ENCODE peak calls at places on chromosomes 16 and 17, in five cellular contexts. A is glutamatergic neuron; S is GM04504; M is stimulated activated CD4-positive, alpha-beta T cell treated with anti-CD3 and anti-CD28 coated beads, Interleukin-12 subunit alpha, Interleukin-12 subunit beta, amount 100 ng/mL, for 48 hours; V is HT1080. U is an unnamed sample.

GRCh38 chr16:17374668-17375255 is 96.0 kb downstream of the XYLT1 start:
- DNase-seq in M (no peak), S (no peak), V (no peak), A (no peak), U (no peak)

GRCh38 chr16:86697715-86698114 is 119.4 kb downstream of the FOXL1 start:
- DNase-seq in M (no peak), V (peak; percentile 53), A (no peak), S (no peak), U (peak; percentile 39)

GRCh38 chr17:19546289-19547065 is 12.8 kb downstream of the SLC47A1 start:
- DNase-seq in M (no peak), S (no peak), V (no peak), A (no peak), U (no peak)

GRCh38 chr16:1614226-1615102 is 2.3 kb downstream of the CRAMP1 start:
- DNase-seq in S (no peak), V (no peak), A (peak; percentile 54), M (no peak), U (no peak)

GRCh38 chr17:58331815-58332719 is 3.5 kb upstream of the TSPOAP1 start:
- DNase-seq in S (no peak), V (no peak), M (peak; percentile 89), A (peak; percentile 10), U (no peak)

GRCh38 chr17:43444223-43445008 is 39.4 kb upstream of the DHX8 start:
- DNase-seq in M (no peak), V (no peak), S (no peak), A (no peak), U (no peak)

GRCh38 chr17:43671075-43671692 is 9.5 kb upstream of the MEOX1 start:
- DNase-seq in S (peak; percentile 78), V (no peak), A (no peak), M (no peak), U (no peak)

GRCh38 chr16:56977256-56977655 is 12.1 kb upstream of the NLRC5 start:
- DNase-seq in M (no peak), A (no peak), S (no peak), V (no peak), U (no peak)

GRCh38 chr17:5364156-5364555 is 55.3 kb downstream of the NUP88 start:
- DNase-seq in S (peak; percentile 33), V (peak; percentile 11), M (no peak), A (no peak), U (no peak)

GRCh38 chr17:38702166-38702899 is 2.7 kb upstream of the MLLT6 start:
- DNase-seq in M (peak; percentile 71), V (peak; percentile 81), S (peak; percentile 69), A (peak; percentile 82), U (no peak)

GRCh38 chr17:54901230-54901847 is 687 bp downstream of the TOM1L1 start:
- DNase-seq in A (no peak), V (peak; percentile 1), M (no peak), S (peak; percentile 34), U (no peak)

GRCh38 chr16:50928065-50928464 is 186.2 kb downstream of the CYLD start:
- DNase-seq in A (no peak), S (no peak), V (no peak), M (no peak), U (no peak)

GRCh38 chr16:57814896-57815295 is 12.6 kb upstream of the KIFC3 start:
- DNase-seq in A (no peak), S (no peak), V (no peak), M (no peak), U (no peak)

GRCh38 chr17:8162232-8162996 is at the start of gene VAMP2:
- DNase-seq in V (peak; percentile 45), M (no peak), S (peak; percentile 38), A (no peak), U (no peak)

GRCh38 chr17:55726440-55726839 is 3.8 kb upstream of the TMEM100 start:
- DNase-seq in V (peak; percentile 47), S (peak; percentile 88), A (no peak), M (no peak), U (peak; percentile 99)

GRCh38 chr16:27628216-27628945 is 78.4 kb downstream of the KATNIP start:
- DNase-seq in A (no peak), V (no peak), S (no peak), M (no peak), U (no peak)

GRCh38 chr17:41324180-41325075 is 8.9 kb upstream of the KRTAP17-1 start:
- DNase-seq in V (no peak), M (no peak), S (no peak), A (no peak), U (no peak)

GRCh38 chr16:21702259-21702658 is 38.5 kb downstream of the OTOA start:
- DNase-seq in S (no peak), M (no peak), V (no peak), A (no peak), U (no peak)

GRCh38 chr17:1107777-1108559 is 71.8 kb downstream of the ABR start:
- DNase-seq in M (no peak), S (no peak), A (no peak), V (peak; percentile 32), U (no peak)

GRCh38 chr16:3158498-3159314 is 23.9 kb downstream of the ZNF213 start:
- DNase-seq in S (peak; percentile 62), A (peak; percentile 63), M (peak; percentile 72), V (peak; percentile 93), U (no peak)

GRCh38 chr17:34665803-34666763 is 86.7 kb downstream of the TMEM132E start:
- DNase-seq in A (no peak), S (no peak), V (no peak), M (no peak), U (no peak)

GRCh38 chr17:1365445-1366039 is 34.5 kb downstream of the YWHAE start:
- DNase-seq in M (no peak), V (peak; percentile 62), A (peak; percentile 34), S (peak; percentile 58), U (peak; percentile 53)

GRCh38 chr17:41870627-41871026 is 5.4 kb upstream of the KLHL11 start:
- DNase-seq in A (no peak), S (no peak), V (no peak), M (no peak), U (no peak)

GRCh38 chr17:39229274-39229913 is 3.6 kb upstream of the STAC2 start:
- DNase-seq in A (no peak), V (peak; percentile 80), S (no peak), M (no peak), U (no peak)

GRCh38 chr16:72832640-72833039 is 215.3 kb downstream of the ZFHX3 start:
- DNase-seq in S (peak; percentile 74), M (peak; percentile 56), A (peak; percentile 92), V (peak; percentile 70), U (peak; percentile 56)

GRCh38 chr16:67953641-67954375 is 9.9 kb upstream of the LCAT start:
- DNase-seq in S (no peak), V (no peak), A (no peak), M (no peak), U (no peak)

GRCh38 chr17:57948555-57949420 is 6.4 kb downstream of the CUEDC1 start:
- DNase-seq in M (no peak), A (no peak), S (peak; percentile 94), V (peak; percentile 100), U (peak; percentile 89)

GRCh38 chr17:31499771-31500554 is 108.5 kb downstream of the RAB11FIP4 start:
- DNase-seq in V (peak; percentile 52), A (peak; percentile 66), S (no peak), M (no peak), U (no peak)

GRCh38 chr16:73909529-73910035 is 387.0 kb upstream of the PSMD7 start:
- DNase-seq in V (no peak), A (no peak), M (no peak), S (no peak), U (no peak)

GRCh38 chr17:48908047-48908843 is at the start of gene UBE2Z:
- DNase-seq in V (peak; percentile 92), S (peak; percentile 90), A (peak; percentile 90), M (peak; percentile 85), U (peak; percentile 82)

GRCh38 chr17:48961516-48962233 is 6.7 kb downstream of the GIP start:
- DNase-seq in S (peak; percentile 33), M (no peak), A (no peak), V (peak; percentile 83), U (no peak)

GRCh38 chr17:58693751-58694150 is 1.3 kb downstream of the RAD51C start:
- DNase-seq in S (no peak), M (no peak), A (no peak), V (no peak), U (no peak)

GRCh38 chr17:28860363-28860808 is 5.6 kb downstream of the ERAL1 start:
- DNase-seq in A (no peak), S (no peak), V (no peak), M (no peak), U (no peak)

GRCh38 chr17:50725769-50726655 is 6.6 kb downstream of the LUC7L3 start:
- DNase-seq in S (no peak), V (no peak), M (no peak), A (no peak), U (no peak)

GRCh38 chr16:57112403-57113041 is 20.1 kb downstream of the CPNE2 start:
- DNase-seq in S (no peak), A (no peak), V (no peak), M (no peak), U (no peak)

GRCh38 chr16:27723711-27724490 is 174.0 kb downstream of the KATNIP start:
- DNase-seq in M (no peak), A (no peak), V (no peak), S (no peak), U (no peak)